ENCODE peak calls at places on chromosomes 12 and 14, in five cellular contexts. One of them, this sample, is unnamed.
A peak's percentile ranks its signal among the peaks of the same experiment; 100 is the strongest.

GRCh38 chr12:60279224-60279623 is 683.4 kb downstream of the SLC16A7 start:
- DNase-seq in GM12878: no peak
- DNase-seq in H1: no peak
- DNase-seq in HepG2: no peak
- DNase-seq in HEK293T: no peak
- DNase-seq in this sample: no peak

GRCh38 chr14:64465856-64466554 is 706 bp downstream of the AKAP5 start:
- DNase-seq in H1: no peak
- DNase-seq in GM12878: no peak
- DNase-seq in HepG2: no peak
- DNase-seq in HEK293T: peak; percentile 46
- DNase-seq in this sample: peak; percentile 22

GRCh38 chr12:87870493-87870892 is 158.7 kb downstream of the C12orf50 start:
- DNase-seq in GM12878: no peak
- DNase-seq in H1: no peak
- DNase-seq in HEK293T: no peak
- DNase-seq in HepG2: no peak
- DNase-seq in this sample: no peak

GRCh38 chr14:104935026-104935650 is 10.5 kb downstream of the PLD4 start:
- DNase-seq in HepG2: no peak
- DNase-seq in HEK293T: no peak
- DNase-seq in GM12878: no peak
- DNase-seq in H1: no peak
- DNase-seq in this sample: no peak

GRCh38 chr12:55965941-55966407 is at the start of gene PMEL:
- DNase-seq in HepG2: no peak
- DNase-seq in HEK293T: no peak
- DNase-seq in H1: peak; percentile 64
- DNase-seq in GM12878: no peak
- DNase-seq in this sample: no peak

GRCh38 chr14:56759094-56759493 is 51.2 kb downstream of the OTX2 start:
- DNase-seq in HEK293T: no peak
- DNase-seq in HepG2: no peak
- DNase-seq in H1: no peak
- DNase-seq in GM12878: no peak
- DNase-seq in this sample: no peak

GRCh38 chr12:51898937-51899336 is 8.4 kb upstream of the ACVRL1 start:
- DNase-seq in H1: no peak
- DNase-seq in GM12878: no peak
- DNase-seq in HEK293T: no peak
- DNase-seq in HepG2: no peak
- DNase-seq in this sample: no peak

GRCh38 chr12:20722142-20722541 is 27.0 kb downstream of the SLCO1C1 start:
- DNase-seq in HepG2: no peak
- DNase-seq in H1: no peak
- DNase-seq in HEK293T: no peak
- DNase-seq in GM12878: no peak
- DNase-seq in this sample: no peak

GRCh38 chr12:69661386-69661785 is 37.7 kb downstream of the BEST3 start:
- DNase-seq in H1: no peak
- DNase-seq in HEK293T: no peak
- DNase-seq in HepG2: no peak
- DNase-seq in GM12878: no peak
- DNase-seq in this sample: no peak

GRCh38 chr12:56601503-56601902 is 28.6 kb downstream of the BAZ2A start:
- DNase-seq in GM12878: no peak
- DNase-seq in HEK293T: peak; percentile 21
- DNase-seq in H1: no peak
- DNase-seq in HepG2: no peak
- DNase-seq in this sample: no peak

GRCh38 chr14:24398943-24399801 is at the start of gene NYNRIN:
- DNase-seq in HepG2: no peak
- DNase-seq in HEK293T: peak; percentile 53
- DNase-seq in GM12878: no peak
- DNase-seq in H1: peak; percentile 81
- DNase-seq in this sample: no peak

GRCh38 chr12:17134315-17134714 is 528.4 kb upstream of the LMO3 start:
- DNase-seq in GM12878: no peak
- DNase-seq in HEK293T: no peak
- DNase-seq in H1: no peak
- DNase-seq in HepG2: no peak
- DNase-seq in this sample: no peak

GRCh38 chr12:26845057-26845666 is 12.2 kb upstream of the ITPR2 start:
- DNase-seq in H1: peak; percentile 76
- DNase-seq in GM12878: no peak
- DNase-seq in HepG2: peak; percentile 51
- DNase-seq in HEK293T: peak; percentile 27
- DNase-seq in this sample: peak; percentile 68

GRCh38 chr14:30874999-30875787 is 834 bp downstream of the COCH start:
- DNase-seq in H1: peak; percentile 77
- DNase-seq in GM12878: no peak
- DNase-seq in HepG2: no peak
- DNase-seq in HEK293T: no peak
- DNase-seq in this sample: no peak

GRCh38 chr12:77493311-77493710 is 337.4 kb upstream of the NAV3 start:
- DNase-seq in HepG2: no peak
- DNase-seq in H1: no peak
- DNase-seq in HEK293T: no peak
- DNase-seq in GM12878: no peak
- DNase-seq in this sample: no peak

GRCh38 chr12:81543621-81544139 is 215.5 kb downstream of the PPFIA2 start:
- DNase-seq in GM12878: no peak
- DNase-seq in H1: no peak
- DNase-seq in HepG2: no peak
- DNase-seq in HEK293T: no peak
- DNase-seq in this sample: no peak

GRCh38 chr14:99201351-99202073 is 70.5 kb downstream of the BCL11B start:
- DNase-seq in HEK293T: peak; percentile 24
- DNase-seq in HepG2: no peak
- DNase-seq in H1: no peak
- DNase-seq in GM12878: no peak
- DNase-seq in this sample: no peak

GRCh38 chr12:31228811-31229792 is 96.8 kb downstream of the SINHCAF start:
- DNase-seq in HepG2: peak; percentile 35
- DNase-seq in H1: no peak
- DNase-seq in HEK293T: no peak
- DNase-seq in GM12878: no peak
- DNase-seq in this sample: no peak

GRCh38 chr14:96263347-96264199 is 7.6 kb downstream of the BDKRB1 start:
- DNase-seq in HepG2: no peak
- DNase-seq in HEK293T: no peak
- DNase-seq in GM12878: no peak
- DNase-seq in H1: no peak
- DNase-seq in this sample: no peak

GRCh38 chr12:106847861-106848260 is 73.4 kb downstream of the RIC8B start:
- DNase-seq in GM12878: no peak
- DNase-seq in HepG2: no peak
- DNase-seq in H1: no peak
- DNase-seq in HEK293T: no peak
- DNase-seq in this sample: no peak

GRCh38 chr12:104137175-104137901 is 672 bp downstream of the NFYB start:
- DNase-seq in HEK293T: peak; percentile 26
- DNase-seq in HepG2: peak; percentile 47
- DNase-seq in H1: peak; percentile 57
- DNase-seq in GM12878: peak; percentile 7
- DNase-seq in this sample: no peak

DNA sequence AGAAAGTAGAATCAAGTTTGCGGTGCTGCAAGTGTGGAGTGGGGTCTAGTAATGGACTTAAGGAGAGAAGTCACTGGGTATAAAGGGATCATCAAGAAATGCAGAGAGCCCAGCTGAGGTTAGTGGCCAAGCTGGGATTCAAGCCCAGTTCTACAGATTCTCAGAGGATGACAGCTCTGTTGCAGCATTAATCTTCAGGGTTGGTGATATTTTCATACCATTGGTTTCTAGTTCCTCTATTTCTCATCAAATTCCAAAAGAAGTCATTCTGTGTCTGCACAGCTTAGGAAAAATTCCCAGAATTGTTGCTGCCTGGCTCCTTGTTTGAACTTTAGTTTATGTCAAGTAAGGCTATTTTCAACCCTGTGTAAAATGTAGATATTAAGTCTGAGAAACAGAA is 169.5 kb upstream of the NTF3 start:
- DNase-seq in H1: no peak
- DNase-seq in HepG2: no peak
- DNase-seq in HEK293T: no peak
- DNase-seq in GM12878: no peak
- DNase-seq in this sample: no peak
- TF ChIP-seq SUZ12 in H1: no peak
- TF ChIP-seq SUZ12 in HepG2: no peak
- TF ChIP-seq SUZ12 in HEK293T: no peak
- TF ChIP-seq SUZ12 in GM12878: no peak
- TF ChIP-seq SUZ12 in this sample: no peak

DNA sequence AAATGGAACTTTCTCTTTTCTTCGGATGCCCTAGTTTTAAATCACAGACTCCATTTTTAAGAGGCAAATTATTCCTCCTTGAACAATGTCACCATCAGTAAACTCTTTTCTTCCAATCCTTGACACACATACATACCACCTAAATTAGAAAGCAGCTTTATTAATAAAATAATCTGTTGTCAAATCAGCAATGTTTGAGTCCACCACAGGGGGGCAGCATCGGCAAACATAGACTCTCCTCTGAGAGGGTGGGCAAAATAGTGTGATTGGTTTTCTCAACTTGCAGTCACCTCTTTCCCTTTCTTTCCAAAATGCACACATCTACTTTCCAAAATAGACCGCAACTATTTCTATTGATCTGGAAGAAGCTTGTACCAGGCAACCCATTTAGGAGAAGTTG is 438.4 kb upstream of the OR4E1 start:
- DNase-seq in GM12878: no peak
- DNase-seq in HEK293T: peak; percentile 22
- DNase-seq in HepG2: peak; percentile 25
- DNase-seq in H1: peak; percentile 76
- DNase-seq in this sample: no peak
- TF ChIP-seq SUZ12 in GM12878: no peak
- TF ChIP-seq SUZ12 in HEK293T: no peak
- TF ChIP-seq SUZ12 in HepG2: no peak
- TF ChIP-seq SUZ12 in H1: no peak
- TF ChIP-seq SUZ12 in this sample: no peak

DNA sequence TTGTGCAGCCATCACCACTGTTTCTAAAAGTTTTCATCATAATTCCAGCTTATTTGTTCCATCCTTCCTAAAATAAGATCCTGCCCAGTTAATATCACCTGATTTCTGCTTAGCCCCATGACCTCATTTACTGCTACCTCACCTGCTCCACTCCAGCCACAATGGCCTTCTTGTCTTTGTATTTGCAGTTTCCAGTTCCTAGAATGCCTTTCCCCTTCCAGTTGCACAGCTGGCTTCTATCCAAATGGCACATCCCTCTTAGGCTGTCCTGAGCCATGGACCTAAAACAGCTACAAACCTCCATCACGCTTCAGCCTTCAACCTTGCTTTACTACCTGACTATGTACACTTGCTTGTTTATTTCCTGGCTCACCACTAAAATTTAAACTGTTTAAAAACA is 6.5 kb upstream of the LGMN start:
- DNase-seq in H1: no peak
- DNase-seq in HepG2: peak; percentile 71
- DNase-seq in HEK293T: no peak
- DNase-seq in GM12878: no peak
- DNase-seq in this sample: no peak
- TF ChIP-seq SUZ12 in H1: no peak
- TF ChIP-seq SUZ12 in HepG2: no peak
- TF ChIP-seq SUZ12 in HEK293T: no peak
- TF ChIP-seq SUZ12 in GM12878: no peak
- TF ChIP-seq SUZ12 in this sample: no peak

DNA sequence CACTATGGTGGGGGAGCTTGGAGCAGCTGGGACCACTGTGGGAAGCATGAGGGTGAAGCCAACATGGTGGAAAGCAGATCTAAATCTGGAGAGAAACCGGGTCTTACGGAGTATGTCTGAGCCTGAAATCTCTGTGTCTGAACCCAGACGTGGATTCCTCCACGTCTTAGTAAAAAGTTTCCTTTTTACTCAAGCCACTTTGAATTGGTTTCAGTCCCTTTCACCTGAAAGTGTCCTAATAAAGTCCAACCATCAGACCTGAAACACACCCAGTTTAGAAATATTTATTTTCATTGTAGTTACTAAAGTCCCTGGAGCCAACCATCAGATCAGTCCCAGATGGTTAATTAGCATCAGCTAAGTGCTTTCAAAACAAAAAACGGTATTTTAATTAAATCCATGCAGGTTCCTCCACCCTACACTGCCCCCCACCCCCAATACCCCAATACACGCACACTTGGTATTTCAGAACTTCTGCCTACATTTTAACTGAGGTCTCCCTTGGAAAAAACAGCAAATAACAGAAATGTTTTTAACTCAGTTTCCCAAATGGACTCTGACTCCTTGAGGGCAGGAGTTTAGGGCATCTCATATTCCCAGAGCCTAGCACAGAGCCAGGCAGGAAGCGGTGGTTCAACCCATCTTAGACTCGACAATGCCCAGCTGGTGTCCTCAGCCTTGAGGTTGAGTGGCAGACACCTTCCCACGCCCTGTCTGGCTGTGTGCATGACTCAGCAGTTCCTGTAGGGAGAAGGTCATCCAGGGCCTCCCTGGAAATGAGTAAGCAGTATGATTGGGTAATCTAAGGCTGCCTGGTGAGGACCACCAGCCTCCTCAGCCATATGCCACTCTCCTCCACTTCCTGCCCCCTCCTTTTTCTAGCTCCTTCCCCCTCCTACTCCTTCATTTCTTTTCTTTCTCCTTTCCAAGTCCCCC is 175.8 kb downstream of the TTC8 start:
- DNase-seq in HepG2: peak; percentile 29
- DNase-seq in H1: no peak
- DNase-seq in HEK293T: peak; percentile 24
- DNase-seq in GM12878: no peak
- DNase-seq in this sample: peak; percentile 16
- TF ChIP-seq SUZ12 in HepG2: no peak
- TF ChIP-seq SUZ12 in H1: no peak
- TF ChIP-seq SUZ12 in HEK293T: no peak
- TF ChIP-seq SUZ12 in GM12878: no peak
- TF ChIP-seq SUZ12 in this sample: no peak

GRCh38 chr14:91246051-91246852 is 1.7 kb upstream of the GPR68 start:
- DNase-seq in H1: no peak
- DNase-seq in HEK293T: no peak
- DNase-seq in HepG2: no peak
- DNase-seq in GM12878: no peak
- DNase-seq in this sample: no peak

GRCh38 chr14:91242635-91243034 is 1.9 kb downstream of the GPR68 start:
- DNase-seq in H1: no peak
- DNase-seq in GM12878: no peak
- DNase-seq in HEK293T: no peak
- DNase-seq in HepG2: no peak
- DNase-seq in this sample: no peak

GRCh38 chr14:91245029-91245428 is 525 bp upstream of the GPR68 start:
- DNase-seq in HepG2: no peak
- DNase-seq in H1: no peak
- DNase-seq in HEK293T: no peak
- DNase-seq in GM12878: no peak
- DNase-seq in this sample: no peak

GRCh38 chr14:91243098-91243483 is 1.4 kb downstream of the GPR68 start:
- DNase-seq in HepG2: no peak
- DNase-seq in H1: no peak
- DNase-seq in GM12878: no peak
- DNase-seq in HEK293T: no peak
- DNase-seq in this sample: no peak

GRCh38 chr14:91244501-91244901 is at the start of gene GPR68:
- DNase-seq in GM12878: no peak
- DNase-seq in HEK293T: no peak
- DNase-seq in HepG2: no peak
- DNase-seq in H1: peak; percentile 56
- DNase-seq in this sample: no peak
- TF ChIP-seq SUZ12 in GM12878: no peak
- TF ChIP-seq SUZ12 in HEK293T: no peak
- TF ChIP-seq SUZ12 in HepG2: no peak
- TF ChIP-seq SUZ12 in H1: no peak
- TF ChIP-seq SUZ12 in this sample: no peak

This sample was measured in NT2/D1.